ENCODE peak calls at places on chromosome 2, in four cellular contexts. B, U, C and D are unnamed samples.

GRCh38 chr2:37526323-37526722 is 145.1 kb downstream of the CDC42EP3 start:
- DNase-seq in B (no peak), U (no peak), C (no peak), D (peak)

GRCh38 chr2:10428355-10428754 is 19.8 kb downstream of the ODC1 start:
- DNase-seq in B (no peak), U (no peak), C (no peak), D (no peak)

GRCh38 chr2:31270136-31270535 is 36.2 kb downstream of the EHD3 start:
- DNase-seq in B (no peak), U (no peak), C (no peak), D (peak)

GRCh38 chr2:30325542-30326328 is 94.4 kb downstream of the LBH start:
- DNase-seq in B (no peak), U (no peak), C (no peak), D (no peak)

GRCh38 chr2:47767880-47768609 is 14.9 kb upstream of the MSH6 start:
- DNase-seq in B (peak), U (peak), C (peak), D (peak)

GRCh38 chr2:168159754-168160585 is 87.4 kb downstream of the STK39 start:
- DNase-seq in B (no peak), U (no peak), C (no peak), D (no peak)

GRCh38 chr2:159088906-159089305 is 120.5 kb downstream of the TANC1 start:
- DNase-seq in B (no peak), U (no peak), C (no peak), D (no peak)

GRCh38 chr2:29157131-29157530 is 41.9 kb downstream of the CLIP4 start:
- DNase-seq in B (no peak), U (no peak), C (no peak), D (no peak)

GRCh38 chr2:217960351-217960750 is 42.4 kb downstream of the TNS1 start:
- DNase-seq in B (peak), U (no peak), C (no peak), D (no peak)

GRCh38 chr2:111667542-111668273 is 216.3 kb downstream of the ANAPC1 start:
- DNase-seq in B (no peak), U (no peak), C (peak), D (peak)

GRCh38 chr2:230949966-230950832 is 25.2 kb upstream of the GPR55 start:
- DNase-seq in B (no peak), U (no peak), C (no peak), D (no peak)

GRCh38 chr2:51918113-51918512 is 886.2 kb upstream of the NRXN1 start:
- DNase-seq in B (no peak), U (no peak), C (no peak), D (no peak)

GRCh38 chr2:120889936-120890335 is 154.3 kb downstream of the GLI2 start:
- DNase-seq in B (no peak), U (no peak), C (no peak), D (no peak)

GRCh38 chr2:165373322-165374025 is 96.0 kb upstream of the CSRNP3 start:
- DNase-seq in B (no peak), U (no peak), C (no peak), D (no peak)

GRCh38 chr2:78546843-78547242 is 478.7 kb upstream of the REG3G start:
- DNase-seq in B (no peak), U (no peak), C (no peak), D (no peak)

GRCh38 chr2:31711737-31712136 is 131.0 kb upstream of the SRD5A2 start:
- DNase-seq in B (no peak), U (no peak), C (no peak), D (no peak)

GRCh38 chr2:185318271-185318724 is 420.3 kb upstream of the FSIP2 start:
- DNase-seq in B (no peak), U (no peak), C (no peak), D (no peak)

GRCh38 chr2:173797586-173798263 is 167.4 kb downstream of the SP3 start:
- DNase-seq in B (no peak), U (no peak), C (no peak), D (no peak)

GRCh38 chr2:158894078-158894477 is 74.4 kb upstream of the TANC1 start:
- DNase-seq in B (no peak), U (no peak), C (no peak), D (peak)

GRCh38 chr2:224220581-224221255 is 181.2 kb downstream of the FAM124B start:
- DNase-seq in B (no peak), U (no peak), C (no peak), D (no peak)

GRCh38 chr2:160167089-160167488 is 33.0 kb downstream of the ITGB6 start:
- DNase-seq in B (no peak), U (no peak), C (no peak), D (no peak)